ENCODE peak calls at places on chromosomes 6 and 20, in seven cellular contexts. A is A549, O is HCT116, J is SK-N-SH, G is K562, D is HepG2, W is GM12878. Z is an unnamed sample. For H3K9me3, the result is how much of the 10 kb centered on the place peaks cover.

GRCh38 chr6:25311251-25311910 is 32.2 kb downstream of the CARMIL1 start:
- DNase-seq in D (no peak), W (no peak), J (no peak), G (no peak), O (peak), A (peak), Z (no peak)

GRCh38 chr6:52352239-52353008 is 9.5 kb upstream of the PAQR8 start:
- DNase-seq in W (peak), J (no peak), G (peak), A (peak), D (peak), O (peak), Z (peak)

GRCh38 chr6:44508646-44509045 is 121.1 kb downstream of the CDC5L start:
- DNase-seq in O (no peak), A (no peak), J (no peak), W (no peak), D (no peak), G (no peak), Z (no peak)

GRCh38 chr6:33147807-33148666 is 44.2 kb downstream of the COL11A2 start:
- DNase-seq in D (peak), A (no peak), G (peak), W (no peak), J (peak), O (peak), Z (no peak)

GRCh38 chr20:20711413-20711812 is 1.0 kb downstream of the RALGAPA2 start:
- DNase-seq in D (no peak), G (no peak), A (no peak), O (no peak), J (no peak), W (no peak), Z (no peak)

GRCh38 chr20:49938173-49939163 is 2.3 kb downstream of the RNF114 start:
- DNase-seq in W (no peak), O (no peak), A (no peak), J (peak), G (no peak), D (no peak), Z (no peak)

GRCh38 chr6:39707962-39708683 is 17.1 kb downstream of the KIF6 start:
- DNase-seq in O (no peak), W (no peak), D (no peak), J (no peak), A (no peak), G (no peak), Z (no peak)

GRCh38 chr20:60050193-60050960 is 92.2 kb downstream of the CDH26 start:
- DNase-seq in A (peak), J (no peak), W (no peak), O (peak), G (peak), D (peak), Z (no peak)

GRCh38 chr6:17935188-17936149 is 52.0 kb downstream of the KIF13A start:
- DNase-seq in W (no peak), J (no peak), D (no peak), O (no peak), G (no peak), A (no peak), Z (no peak)

GRCh38 chr6:11083491-11083890 is 10.1 kb upstream of the SMIM13 start:
- DNase-seq in G (no peak), D (no peak), A (no peak), O (no peak), W (no peak), J (no peak), Z (no peak)

GRCh38 chr20:8693709-8694108 is 375.2 kb upstream of the PLCB4 start:
- DNase-seq in A (no peak), D (no peak), G (no peak), J (no peak), O (no peak), W (no peak), Z (no peak)

GRCh38 chr6:158894192-158894591 is 75.0 kb upstream of the EZR start:
- DNase-seq in G (no peak), D (no peak), W (no peak), O (peak), A (peak), J (no peak), Z (peak)

GRCh38 chr6:82909551-82909950 is 156.1 kb downstream of the UBE3D start:
- DNase-seq in O (no peak), A (no peak), D (no peak), W (no peak), G (no peak), J (no peak), Z (no peak)

GRCh38 chr6:105522626-105523322 is 119.9 kb upstream of the PREP start:
- DNase-seq in D (no peak), A (no peak), W (no peak), G (peak), O (peak), J (no peak), Z (no peak)

GRCh38 chr6:90101403-90101802 is 195.2 kb downstream of the BACH2 start:
- DNase-seq in O (no peak), W (no peak), D (no peak), G (no peak), J (no peak), A (no peak), Z (no peak)

GRCh38 chr6:66478705-66479104 is 771.7 kb upstream of the EYS start:
- DNase-seq in D (peak), W (no peak), G (no peak), A (no peak), J (no peak), O (no peak), Z (no peak)

GRCh38 chr6:158633127-158633526 is 11.4 kb downstream of the DYNLT1 start:
- DNase-seq in G (no peak), J (no peak), D (no peak), O (no peak), W (no peak), A (no peak), Z (no peak)

GRCh38 chr6:146866731-146867414 is 268.1 kb downstream of the ADGB start:
- DNase-seq in D (no peak), O (no peak), G (no peak), A (no peak), J (no peak), W (no peak), Z (no peak)

GRCh38 chr6:111709201-111709600 is 103.5 kb upstream of the TRAF3IP2 start:
- DNase-seq in D (no peak), W (no peak), A (no peak), J (no peak), O (no peak), G (no peak), Z (no peak)

GRCh38 chr20:50786703-50787102 is 8.2 kb upstream of the BCAS4 start:
- DNase-seq in J (no peak), W (no peak), D (no peak), A (no peak), G (no peak), O (no peak), Z (no peak)

GRCh38 chr6:20565291-20565690 is 31.0 kb downstream of the CDKAL1 start:
- DNase-seq in G (no peak), W (no peak), J (no peak), A (no peak), D (no peak), O (no peak), Z (no peak)

GRCh38 chr6:43826739-43827138 is 56.7 kb downstream of the VEGFA start:
- DNase-seq in J (no peak), O (no peak), D (no peak), A (no peak), W (no peak), G (no peak), Z (no peak)

GRCh38 chr6:20876016-20876415 is 341.8 kb downstream of the CDKAL1 start:
- DNase-seq in O (no peak), A (no peak), J (peak), W (no peak), D (no peak), G (no peak), Z (no peak)

GRCh38 chr6:151164383-151164782 is 75.4 kb upstream of the AKAP12 start:
- DNase-seq in W (no peak), J (no peak), G (no peak), D (no peak), A (no peak), O (no peak), Z (no peak)

GRCh38 chr6:38460216-38460615 is 179.5 kb downstream of the BTBD9 start:
- DNase-seq in A (no peak), W (no peak), J (no peak), O (no peak), G (no peak), D (no peak), Z (no peak)

GRCh38 chr6:17705778-17706579 is 746 bp downstream of the NUP153 start:
- DNase-seq in O (no peak), A (peak), G (peak), J (peak), D (peak), W (no peak), Z (no peak)

GRCh38 chr6:129920103-129920798 is 59.1 kb upstream of the TMEM244 start:
- DNase-seq in D (no peak), J (no peak), W (no peak), G (peak), O (no peak), A (no peak), Z (peak)

GRCh38 chr6:169454204-169454871 is 200.7 kb upstream of the THBS2 start:
- DNase-seq in O (no peak), J (no peak), G (peak), D (peak), A (no peak), W (no peak), Z (no peak)

GRCh38 chr20:25274891-25275812 is 27.3 kb downstream of the PYGB start:
- DNase-seq in A (no peak), J (no peak), W (no peak), D (no peak), G (no peak), O (no peak), Z (no peak)

GRCh38 chr20:23009636-23010035 is 25.5 kb upstream of the SSTR4 start:
- DNase-seq in D (no peak), A (peak), W (no peak), G (no peak), O (no peak), J (no peak), Z (no peak)

GRCh38 chr20:41142241-41142640 is 4.9 kb downstream of the PLCG1 start:
- DNase-seq in G (no peak), A (no peak), W (no peak), J (no peak), D (no peak), O (no peak), Z (no peak)

GRCh38 chr20:17568972-17569471 is 853 bp upstream of the DSTN start:
- DNase-seq in D (peak), W (no peak), O (peak), J (peak), G (peak), A (peak), Z (peak)

GRCh38 chr6:158941246-158941645 is 58.8 kb downstream of the RSPH3 start:
- DNase-seq in J (no peak), O (no peak), G (no peak), D (no peak), W (no peak), A (no peak), Z (no peak)

GRCh38 chr6:40755046-40755681 is 168.0 kb upstream of the LRFN2 start:
- DNase-seq in A (no peak), W (no peak), G (no peak), D (no peak), J (peak), O (no peak), Z (no peak)

GRCh38 chr20:37676440-37676839 is 17.4 kb upstream of the CTNNBL1 start:
- DNase-seq in J (no peak), W (no peak), A (no peak), O (no peak), G (no peak), D (no peak), Z (no peak)

GRCh38 chr6:136103763-136104311 is 146.3 kb downstream of the MTFR2 start:
- DNase-seq in D (peak), W (no peak), O (no peak), A (no peak), G (no peak), J (peak), Z (no peak)

GRCh38 chr6:41161851-41162552 is 914 bp downstream of the TREM2 start:
- DNase-seq in W (no peak), G (no peak), J (no peak), A (no peak), O (no peak), D (no peak), Z (no peak)

GRCh38 chr6:14452567-14453527 is 335.3 kb downstream of the CD83 start:
- DNase-seq in W (peak), G (peak), J (no peak), O (no peak), A (no peak), D (no peak), Z (no peak)

GRCh38 chr6:52087498-52087999 is at the start of gene PKHD1:
- DNase-seq in G (peak), D (peak), A (peak), W (no peak), J (peak), O (peak), Z (no peak)

GRCh38 chr20:58854638-58855471 is 2.3 kb downstream of the GNAS start:
- DNase-seq in O (no peak), D (no peak), J (peak), W (no peak), A (no peak), G (no peak), Z (no peak)

GRCh38 chr20:58853466-58853865 is 950 bp downstream of the GNAS start:
- DNase-seq in A (no peak), W (no peak), O (no peak), D (no peak), G (no peak), J (no peak), Z (no peak)

GRCh38 chr20:58852559-58853271 is at the start of gene GNAS:
- DNase-seq in A (peak), J (peak), W (no peak), G (peak), O (no peak), D (peak), Z (no peak)

GRCh38 chr20:58855506-58856314 is 3.2 kb downstream of the GNAS start:
- DNase-seq in G (no peak), W (no peak), A (no peak), J (no peak), O (no peak), D (no peak), Z (no peak)

DNA sequence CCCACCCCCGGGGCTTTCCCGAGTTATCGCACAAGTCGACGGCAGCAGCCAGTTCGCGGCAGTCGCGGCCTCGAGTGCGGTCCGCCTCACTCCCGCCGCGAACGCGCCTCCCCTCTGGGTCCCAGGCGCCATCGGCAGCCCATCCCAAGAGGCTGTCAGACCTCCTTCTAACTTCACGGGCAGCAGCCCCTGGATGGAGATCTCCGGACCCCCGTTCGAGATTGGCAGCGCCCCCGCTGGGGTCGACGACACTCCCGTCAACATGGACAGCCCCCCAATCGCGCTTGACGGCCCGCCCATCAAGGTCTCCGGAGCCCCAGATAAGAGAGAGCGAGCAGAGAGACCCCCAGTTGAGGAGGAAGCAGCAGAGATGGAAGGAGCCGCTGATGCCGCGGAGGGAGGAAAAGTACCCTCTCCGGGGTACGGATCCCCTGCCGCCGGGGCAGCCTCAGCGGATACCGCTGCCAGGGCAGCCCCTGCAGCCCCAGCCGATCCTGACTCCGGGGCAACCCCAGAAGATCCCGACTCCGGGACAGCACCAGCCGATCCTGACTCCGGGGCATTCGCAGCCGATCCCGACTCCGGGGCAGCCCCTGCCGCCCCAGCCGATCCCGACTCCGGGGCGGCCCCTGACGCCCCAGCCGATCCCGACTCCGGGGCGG is 1.6 kb downstream of the GNAS start:
- DNase-seq in O (no peak), G (no peak), D (no peak), W (no peak), J (peak), A (no peak), Z (no peak)
- H3K9me3 ChIP-seq in O (under half), G (under half), D (under half), W (under half), J (under half), A (under half), Z (under half)

GRCh38 chr20:12775041-12775440 is 233.7 kb upstream of the SPTLC3 start:
- DNase-seq in J (no peak), G (no peak), D (no peak), O (no peak), A (no peak), W (no peak), Z (no peak)
- TF ChIP-seq REST in J (no peak), G (no peak), D (no peak), O (no peak), A (no peak), W (no peak), Z (no peak)

GRCh38 chr6:30282522-30282921 is 44.2 kb upstream of the TRIM39 start:
- DNase-seq in J (no peak), A (no peak), D (no peak), G (no peak), O (no peak), W (no peak), Z (no peak)

GRCh38 chr6:30287139-30287538 is 39.6 kb upstream of the TRIM39 start:
- DNase-seq in D (no peak), W (no peak), A (no peak), G (no peak), J (no peak), O (no peak), Z (no peak)

GRCh38 chr6:30283761-30284160 is 43.0 kb upstream of the TRIM39 start:
- DNase-seq in O (no peak), J (no peak), G (no peak), A (no peak), W (no peak), D (no peak), Z (no peak)
- H3K9me3 ChIP-seq in O (under half), J (under half), G (under half), A (half or more), W (under half), D (half or more), Z (under half)

DNA sequence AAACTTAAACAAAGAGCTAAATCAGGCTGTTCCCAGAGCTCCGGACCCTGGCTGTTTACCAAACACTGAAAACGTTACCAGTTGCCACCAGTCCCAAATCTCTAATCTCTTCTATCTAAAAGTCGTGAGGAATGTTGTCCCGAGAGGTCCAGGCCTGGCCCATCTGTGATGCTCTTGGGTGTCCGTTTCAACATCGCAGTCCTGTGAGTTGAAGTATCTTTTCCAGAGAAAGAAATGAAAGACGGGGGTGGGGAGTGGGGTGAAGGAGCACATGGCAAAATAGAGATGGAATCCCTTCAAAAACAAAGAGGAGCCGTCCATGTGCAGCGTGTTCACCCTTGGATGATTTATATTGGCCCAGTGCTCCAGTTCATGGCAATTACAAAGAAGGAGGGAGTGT is 111.9 kb downstream of the LY86 start:
- DNase-seq in G (no peak), A (no peak), W (no peak), O (no peak), D (no peak), J (no peak), Z (no peak)
- TF ChIP-seq REST in G (no peak), A (no peak), W (no peak), O (no peak), D (no peak), J (no peak), Z (no peak)

DNA sequence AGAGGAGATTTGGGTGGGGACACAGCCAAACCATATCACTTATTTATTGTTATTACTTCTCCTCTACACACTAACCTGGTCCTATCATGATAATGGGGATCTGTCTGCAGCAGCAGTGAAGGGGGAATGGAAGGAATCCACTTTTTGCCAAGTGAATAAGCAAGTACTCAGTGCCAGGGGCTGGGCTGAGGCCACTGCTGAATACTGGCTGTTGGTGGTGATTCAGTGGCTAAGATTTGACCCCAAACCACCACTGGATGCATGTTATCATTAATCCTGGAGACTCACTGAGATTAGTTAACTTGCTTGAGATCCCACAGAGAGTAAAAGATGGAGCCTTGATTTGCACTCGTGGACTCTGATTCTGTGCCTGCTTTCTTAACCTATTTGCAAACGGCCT is 127.7 kb downstream of the TSHZ2 start:
- DNase-seq in J (no peak), W (no peak), A (no peak), D (no peak), G (no peak), O (no peak), Z (no peak)
- H3K9me3 ChIP-seq in J (under half), W (under half), A (under half), D (under half), G (under half), O (under half), Z (under half)

GRCh38 chr20:11248691-11249178 is 574.9 kb upstream of the JAG1 start:
- DNase-seq in A (no peak), O (no peak), J (no peak), D (no peak), W (no peak), G (no peak), Z (no peak)

GRCh38 chr20:11245431-11245830 is 571.6 kb upstream of the JAG1 start:
- DNase-seq in J (no peak), G (no peak), A (no peak), D (no peak), W (no peak), O (no peak), Z (no peak)

GRCh38 chr20:11247059-11247630 is 573.3 kb upstream of the JAG1 start:
- DNase-seq in D (no peak), J (no peak), O (no peak), G (no peak), A (no peak), W (no peak), Z (no peak)

GRCh38 chr20:11247943-11248475 is 574.2 kb upstream of the JAG1 start:
- DNase-seq in J (no peak), O (no peak), A (no peak), D (no peak), G (no peak), W (no peak), Z (no peak)

DNA sequence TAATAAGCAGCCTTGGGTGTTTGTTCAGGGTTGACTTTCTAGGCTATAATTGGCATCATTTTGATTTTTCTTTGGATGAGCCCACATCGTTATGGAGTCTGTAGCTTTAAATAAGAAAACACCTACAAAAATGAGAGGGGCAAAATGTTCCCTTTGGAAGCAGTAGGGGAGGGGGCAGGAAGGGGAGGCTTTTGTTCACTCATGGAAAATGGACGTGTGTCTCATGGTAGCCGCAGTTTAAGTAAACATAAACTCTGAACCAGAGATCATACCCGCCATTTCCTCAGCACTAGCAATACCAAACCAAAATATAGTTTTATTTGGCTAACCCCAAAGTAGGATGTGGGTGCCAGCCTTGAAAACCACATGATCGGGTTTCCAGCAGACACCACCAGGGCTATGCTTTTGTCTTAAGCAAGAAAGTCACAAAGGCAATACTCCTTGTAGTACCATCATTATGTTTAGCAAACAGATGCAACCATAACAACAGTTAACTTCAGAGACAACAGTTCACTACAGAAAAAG is 572.5 kb upstream of the JAG1 start:
- DNase-seq in J (no peak), O (no peak), G (no peak), D (no peak), A (no peak), W (no peak), Z (no peak)
- TF ChIP-seq REST in J (no peak), O (no peak), G (no peak), D (no peak), A (no peak), W (no peak), Z (no peak)

Z was measured in Panc1.